ENCODE peak calls at places on chromosomes 4 and X, in seven cellular contexts. W is M059J; L is NCI-H460; N is stimulated activated CD4-positive, alpha-beta T cell treated with anti-CD3 and anti-CD28 coated beads, Interleukin-12 subunit alpha, Interleukin-12 subunit beta, amount 100 ng/mL, for 4 hours; Q is activated CD8-positive, alpha-beta T cell treated with anti-CD3 and anti-CD28 coated beads for 36 hours; A is kidney glomerular epithelial cell; Z is adipocyte. O is an unnamed sample.
A peak's percentile ranks its signal among the peaks of the same experiment; 100 is the strongest.

GRCh38 chrX:19332983-19333382 is 10.7 kb upstream of the PDHA1 start:
- DNase-seq in Q (no peak), Z (peak; percentile 38), L (no peak), A (no peak), N (no peak), W (peak; percentile 13), O (no peak)

GRCh38 chr4:151921371-151921770 is 160.6 kb upstream of the GATB start:
- DNase-seq in L (no peak), W (peak; percentile 66), Z (no peak), A (peak; percentile 24), Q (no peak), N (no peak), O (no peak)

GRCh38 chrX:39058724-39059123 is 257.5 kb downstream of the MID1IP1 start:
- DNase-seq in W (no peak), L (no peak), A (no peak), Q (no peak), Z (no peak), N (no peak), O (no peak)

GRCh38 chr4:55910140-55910539 is 38.6 kb upstream of the CEP135 start:
- DNase-seq in Q (no peak), L (no peak), W (peak; percentile 37), Z (peak; percentile 11), A (no peak), N (no peak), O (no peak)

GRCh38 chr4:182560358-182560757 is 317.2 kb downstream of the TENM3 start:
- DNase-seq in Q (no peak), W (no peak), L (no peak), A (peak; percentile 64), N (no peak), Z (peak; percentile 11), O (no peak)

GRCh38 chr4:127747883-127748282 is 17.7 kb downstream of the SLC25A31 start:
- DNase-seq in Z (no peak), A (no peak), L (no peak), Q (no peak), N (no peak), W (peak; percentile 1), O (no peak)

GRCh38 chrX:121163443-121163842 is 116.0 kb downstream of the GLUD2 start:
- DNase-seq in Z (no peak), W (no peak), N (no peak), A (no peak), L (no peak), Q (no peak), O (no peak)

GRCh38 chrX:140149761-140150160 is 184.4 kb upstream of the CXorf66 start:
- DNase-seq in Q (no peak), L (no peak), A (no peak), Z (no peak), W (peak; percentile 7), N (no peak), O (no peak)

GRCh38 chr4:55409468-55410171 is 13.9 kb downstream of the TMEM165 start:
- DNase-seq in Q (no peak), Z (peak; percentile 46), W (no peak), N (no peak), A (no peak), L (no peak), O (no peak)

GRCh38 chrX:71103110-71103983 is 3.2 kb downstream of the CXorf65 start:
- DNase-seq in L (no peak), A (no peak), W (no peak), Q (peak; percentile 80), N (peak; percentile 39), Z (no peak), O (peak; percentile 85)

GRCh38 chr4:8702516-8703400 is 110.2 kb downstream of the CPZ start:
- DNase-seq in W (no peak), Z (no peak), Q (no peak), L (no peak), N (no peak), A (no peak), O (no peak)

GRCh38 chr4:41930139-41930831 is 4.9 kb upstream of the TMEM33 start:
- DNase-seq in A (no peak), Z (no peak), W (peak; percentile 43), Q (no peak), L (no peak), N (no peak), O (no peak)

GRCh38 chr4:151324449-151325319 is 721 bp downstream of the SH3D19 start:
- DNase-seq in W (peak; percentile 89), N (no peak), A (peak; percentile 18), Q (peak; percentile 38), L (peak; percentile 45), Z (peak; percentile 71), O (no peak)

GRCh38 chr4:39259571-39260330 is 77.4 kb downstream of the WDR19 start:
- DNase-seq in A (peak; percentile 67), W (peak; percentile 17), Q (no peak), L (peak; percentile 52), Z (peak; percentile 34), N (no peak), O (no peak)

GRCh38 chr4:151284534-151285245 is 7.7 kb downstream of the PRSS48 start:
- DNase-seq in Q (no peak), L (no peak), Z (no peak), A (no peak), N (no peak), W (no peak), O (no peak)

GRCh38 chr4:101356928-101357327 is 9.6 kb upstream of the PPP3CA start:
- DNase-seq in Q (no peak), A (peak; percentile 90), N (no peak), L (no peak), W (peak; percentile 95), Z (peak; percentile 70), O (no peak)

GRCh38 chr4:71130827-71131603 is 137.6 kb downstream of the DCK start:
- DNase-seq in N (no peak), L (no peak), Q (no peak), W (peak; percentile 70), Z (peak; percentile 78), A (peak; percentile 41), O (no peak)

GRCh38 chr4:3201718-3202702 is 46.9 kb upstream of the MSANTD1 start:
- DNase-seq in N (peak; percentile 37), L (no peak), Z (no peak), W (peak; percentile 38), A (no peak), Q (peak; percentile 91), O (peak; percentile 62)

GRCh38 chrX:77493677-77494553 is 46.7 kb downstream of the FGF16 start:
- DNase-seq in N (no peak), Z (peak; percentile 9), W (peak; percentile 81), Q (no peak), L (no peak), A (no peak), O (no peak)

GRCh38 chr4:104490770-104491395 is 3.8 kb downstream of the CXXC4 start:
- DNase-seq in N (peak; percentile 30), A (peak; percentile 84), L (no peak), Z (peak; percentile 47), Q (peak; percentile 53), W (peak; percentile 37), O (peak; percentile 12)

GRCh38 chrX:20620301-20620700 is 353.6 kb upstream of the RPS6KA3 start:
- DNase-seq in N (no peak), W (peak; percentile 42), Q (no peak), A (no peak), L (no peak), Z (no peak), O (no peak)

GRCh38 chrX:108303682-108304081 is 134.5 kb downstream of the COL4A6 start:
- DNase-seq in W (no peak), L (no peak), N (no peak), Z (no peak), Q (no peak), A (no peak), O (no peak)

GRCh38 chr4:69470561-69470960 is 25.1 kb downstream of the UGT2B4 start:
- DNase-seq in A (no peak), L (no peak), W (no peak), N (no peak), Q (no peak), Z (no peak), O (no peak)

GRCh38 chr4:106676173-106676921 is 307.8 kb upstream of the GIMD1 start:
- DNase-seq in A (no peak), L (no peak), Q (no peak), N (no peak), W (peak; percentile 46), Z (peak; percentile 61), O (no peak)

GRCh38 chr4:7198440-7199128 is 6.2 kb downstream of the SORCS2 start:
- DNase-seq in Z (no peak), L (no peak), W (no peak), A (no peak), Q (no peak), N (no peak), O (no peak)

GRCh38 chrX:69280956-69281355 is 115.7 kb upstream of the PJA1 start:
- DNase-seq in Q (no peak), W (no peak), L (no peak), N (no peak), Z (no peak), A (no peak), O (no peak)

GRCh38 chrX:72526534-72527508 is 45.8 kb downstream of the HDAC8 start:
- DNase-seq in N (no peak), A (no peak), W (peak; percentile 16), L (no peak), Z (no peak), Q (no peak), O (peak; percentile 81)

GRCh38 chr4:98657531-98658286 is 702 bp downstream of the TSPAN5 start:
- DNase-seq in Z (peak; percentile 87), W (peak; percentile 81), L (no peak), N (peak; percentile 28), Q (peak; percentile 70), A (peak; percentile 63), O (peak; percentile 35)

GRCh38 chrX:19682712-19683331 is 167.5 kb upstream of the MAP3K15 start:
- DNase-seq in L (peak; percentile 76), Z (peak; percentile 88), W (peak; percentile 91), N (peak; percentile 38), Q (peak; percentile 91), A (peak; percentile 59), O (peak; percentile 37)

GRCh38 chr4:112517067-112517588 is 1.1 kb upstream of the NEUROG2 start:
- DNase-seq in Z (no peak), A (no peak), Q (peak; percentile 54), L (no peak), N (no peak), W (no peak), O (no peak)

GRCh38 chr4:7434766-7435150 is at the start of gene PSAPL1:
- DNase-seq in Z (peak; percentile 31), Q (peak; percentile 26), N (no peak), A (peak; percentile 29), W (peak; percentile 72), L (peak; percentile 3), O (no peak)

O was measured in GDM1.